ENCODE peak calls at places on chromosomes 1 and 21, in eight cellular contexts. One of them, this sample, is unnamed.

GRCh38 chr1:235500971-235501540 is 3.2 kb downstream of the B3GALNT2 start:
- DNase-seq in IMR-90: peak; percentile 71
- DNase-seq in neural progenitor cell: no peak
- DNase-seq in PC-3: peak; percentile 56
- DNase-seq in GM23338: peak; percentile 16
- DNase-seq in OCI-LY7: peak; percentile 46
- DNase-seq in K562: no peak
- DNase-seq in PC-9: peak; percentile 15
- DNase-seq in this sample: no peak

GRCh38 chr1:11461738-11462137 is 17.2 kb upstream of the DISP3 start:
- DNase-seq in IMR-90: no peak
- DNase-seq in neural progenitor cell: peak; percentile 34
- DNase-seq in PC-3: no peak
- DNase-seq in GM23338: no peak
- DNase-seq in OCI-LY7: no peak
- DNase-seq in K562: no peak
- DNase-seq in PC-9: no peak
- DNase-seq in this sample: no peak

GRCh38 chr1:221664253-221664652 is 77.6 kb downstream of the DUSP10 start:
- DNase-seq in IMR-90: no peak
- DNase-seq in neural progenitor cell: peak; percentile 6
- DNase-seq in PC-3: peak; percentile 63
- DNase-seq in GM23338: peak; percentile 54
- DNase-seq in OCI-LY7: no peak
- DNase-seq in K562: no peak
- DNase-seq in PC-9: no peak
- DNase-seq in this sample: no peak

GRCh38 chr1:117051224-117052064 is 8.7 kb upstream of the TTF2 start:
- DNase-seq in IMR-90: no peak
- DNase-seq in neural progenitor cell: no peak
- DNase-seq in PC-3: peak; percentile 24
- DNase-seq in GM23338: no peak
- DNase-seq in OCI-LY7: peak; percentile 24
- DNase-seq in K562: no peak
- DNase-seq in PC-9: peak; percentile 27
- DNase-seq in this sample: no peak

GRCh38 chr21:44989538-44989888 is 49.7 kb downstream of the SLX9 start:
- DNase-seq in IMR-90: peak; percentile 63
- DNase-seq in neural progenitor cell: no peak
- DNase-seq in PC-3: no peak
- DNase-seq in GM23338: no peak
- DNase-seq in OCI-LY7: peak; percentile 34
- DNase-seq in K562: no peak
- DNase-seq in PC-9: no peak
- DNase-seq in this sample: no peak

GRCh38 chr1:215923129-215923824 is 356.2 kb downstream of the KCTD3 start:
- DNase-seq in IMR-90: peak; percentile 44
- DNase-seq in neural progenitor cell: no peak
- DNase-seq in PC-3: peak; percentile 41
- DNase-seq in GM23338: no peak
- DNase-seq in OCI-LY7: no peak
- DNase-seq in K562: no peak
- DNase-seq in PC-9: no peak
- DNase-seq in this sample: no peak

GRCh38 chr1:3482590-3482899 is 28.1 kb downstream of the ARHGEF16 start:
- DNase-seq in IMR-90: no peak
- DNase-seq in neural progenitor cell: no peak
- DNase-seq in PC-3: no peak
- DNase-seq in GM23338: peak; percentile 38
- DNase-seq in OCI-LY7: no peak
- DNase-seq in K562: peak; percentile 66
- DNase-seq in PC-9: no peak
- DNase-seq in this sample: no peak

GRCh38 chr1:193349046-193349535 is 162.7 kb upstream of the B3GALT2 start:
- DNase-seq in IMR-90: no peak
- DNase-seq in neural progenitor cell: no peak
- DNase-seq in PC-3: no peak
- DNase-seq in GM23338: no peak
- DNase-seq in OCI-LY7: no peak
- DNase-seq in K562: no peak
- DNase-seq in PC-9: no peak
- DNase-seq in this sample: no peak

GRCh38 chr1:6287029-6287428 is 26.1 kb upstream of the GPR153 start:
- DNase-seq in IMR-90: no peak
- DNase-seq in neural progenitor cell: no peak
- DNase-seq in PC-3: no peak
- DNase-seq in GM23338: no peak
- DNase-seq in OCI-LY7: no peak
- DNase-seq in K562: no peak
- DNase-seq in PC-9: no peak
- DNase-seq in this sample: no peak

GRCh38 chr1:69595486-69595885 is 27.8 kb downstream of the LRRC7 start:
- DNase-seq in IMR-90: no peak
- DNase-seq in neural progenitor cell: no peak
- DNase-seq in PC-3: no peak
- DNase-seq in GM23338: no peak
- DNase-seq in OCI-LY7: no peak
- DNase-seq in K562: no peak
- DNase-seq in PC-9: no peak
- DNase-seq in this sample: no peak

GRCh38 chr1:172450524-172450885 is 6.6 kb upstream of the PIGC start:
- DNase-seq in IMR-90: no peak
- DNase-seq in neural progenitor cell: peak; percentile 28
- DNase-seq in PC-3: peak; percentile 33
- DNase-seq in GM23338: no peak
- DNase-seq in OCI-LY7: no peak
- DNase-seq in K562: no peak
- DNase-seq in PC-9: no peak
- DNase-seq in this sample: peak; percentile 62

GRCh38 chr1:184027751-184028682 is 9.5 kb downstream of the COLGALT2 start:
- DNase-seq in IMR-90: no peak
- DNase-seq in neural progenitor cell: no peak
- DNase-seq in PC-3: no peak
- DNase-seq in GM23338: no peak
- DNase-seq in OCI-LY7: no peak
- DNase-seq in K562: no peak
- DNase-seq in PC-9: no peak
- DNase-seq in this sample: no peak

GRCh38 chr1:218426343-218426657 is 81.2 kb downstream of the TGFB2 start:
- DNase-seq in IMR-90: peak; percentile 43
- DNase-seq in neural progenitor cell: no peak
- DNase-seq in PC-3: peak; percentile 87
- DNase-seq in GM23338: no peak
- DNase-seq in OCI-LY7: no peak
- DNase-seq in K562: no peak
- DNase-seq in PC-9: peak; percentile 43
- DNase-seq in this sample: peak; percentile 35

GRCh38 chr21:17540530-17540929 is 27.7 kb downstream of the CXADR start:
- DNase-seq in IMR-90: no peak
- DNase-seq in neural progenitor cell: no peak
- DNase-seq in PC-3: no peak
- DNase-seq in GM23338: no peak
- DNase-seq in OCI-LY7: no peak
- DNase-seq in K562: no peak
- DNase-seq in PC-9: no peak
- DNase-seq in this sample: no peak

GRCh38 chr1:204431310-204432184 is 19.9 kb upstream of the PPP1R15B start:
- DNase-seq in IMR-90: peak; percentile 82
- DNase-seq in neural progenitor cell: peak; percentile 84
- DNase-seq in PC-3: peak; percentile 93
- DNase-seq in GM23338: peak; percentile 90
- DNase-seq in OCI-LY7: peak; percentile 82
- DNase-seq in K562: peak; percentile 81
- DNase-seq in PC-9: peak; percentile 73
- DNase-seq in this sample: peak; percentile 89

GRCh38 chr1:198498881-198499280 is 41.6 kb downstream of the ATP6V1G3 start:
- DNase-seq in IMR-90: peak; percentile 14
- DNase-seq in neural progenitor cell: no peak
- DNase-seq in PC-3: no peak
- DNase-seq in GM23338: peak; percentile 27
- DNase-seq in OCI-LY7: no peak
- DNase-seq in K562: no peak
- DNase-seq in PC-9: peak; percentile 57
- DNase-seq in this sample: peak; percentile 18

GRCh38 chr1:48552420-48552819 is 80.4 kb upstream of the SPATA6 start:
- DNase-seq in IMR-90: no peak
- DNase-seq in neural progenitor cell: peak; percentile 36
- DNase-seq in PC-3: peak; percentile 59
- DNase-seq in GM23338: peak; percentile 57
- DNase-seq in OCI-LY7: peak; percentile 20
- DNase-seq in K562: no peak
- DNase-seq in PC-9: no peak
- DNase-seq in this sample: peak; percentile 19

GRCh38 chr1:192879416-192879815 is 70.6 kb downstream of the RGS2 start:
- DNase-seq in IMR-90: peak; percentile 9
- DNase-seq in neural progenitor cell: peak; percentile 21
- DNase-seq in PC-3: no peak
- DNase-seq in GM23338: no peak
- DNase-seq in OCI-LY7: no peak
- DNase-seq in K562: peak; percentile 16
- DNase-seq in PC-9: no peak
- DNase-seq in this sample: peak; percentile 41

GRCh38 chr1:199472025-199472424 is 555.5 kb upstream of the NR5A2 start:
- DNase-seq in IMR-90: no peak
- DNase-seq in neural progenitor cell: no peak
- DNase-seq in PC-3: no peak
- DNase-seq in GM23338: no peak
- DNase-seq in OCI-LY7: no peak
- DNase-seq in K562: no peak
- DNase-seq in PC-9: no peak
- DNase-seq in this sample: no peak

GRCh38 chr1:245585252-245585959 is 430.6 kb downstream of the KIF26B start:
- DNase-seq in IMR-90: peak; percentile 84
- DNase-seq in neural progenitor cell: no peak
- DNase-seq in PC-3: peak; percentile 56
- DNase-seq in GM23338: no peak
- DNase-seq in OCI-LY7: no peak
- DNase-seq in K562: no peak
- DNase-seq in PC-9: no peak
- DNase-seq in this sample: peak; percentile 71

GRCh38 chr1:55877440-55878232 is 662.5 kb upstream of the USP24 start:
- DNase-seq in IMR-90: peak; percentile 28
- DNase-seq in neural progenitor cell: no peak
- DNase-seq in PC-3: peak; percentile 15
- DNase-seq in GM23338: no peak
- DNase-seq in OCI-LY7: no peak
- DNase-seq in K562: no peak
- DNase-seq in PC-9: no peak
- DNase-seq in this sample: peak; percentile 27

GRCh38 chr1:199463521-199464127 is 563.9 kb upstream of the NR5A2 start:
- DNase-seq in IMR-90: peak; percentile 82
- DNase-seq in neural progenitor cell: peak; percentile 80
- DNase-seq in PC-3: peak; percentile 67
- DNase-seq in GM23338: peak; percentile 88
- DNase-seq in OCI-LY7: peak; percentile 51
- DNase-seq in K562: no peak
- DNase-seq in PC-9: peak; percentile 18
- DNase-seq in this sample: peak; percentile 61

GRCh38 chr21:36489103-36489785 is 9.3 kb upstream of the CLDN14 start:
- DNase-seq in IMR-90: no peak
- DNase-seq in neural progenitor cell: no peak
- DNase-seq in PC-3: no peak
- DNase-seq in GM23338: no peak
- DNase-seq in OCI-LY7: no peak
- DNase-seq in K562: no peak
- DNase-seq in PC-9: no peak
- DNase-seq in this sample: no peak
- H3K4me2 ChIP-seq in IMR-90: no peak overlapping the region
- H3K4me2 ChIP-seq in neural progenitor cell: no peak overlapping the region
- H3K4me2 ChIP-seq in PC-3: no peak overlapping the region
- H3K4me2 ChIP-seq in GM23338: no peak overlapping the region
- H3K4me2 ChIP-seq in OCI-LY7: no peak overlapping the region
- H3K4me2 ChIP-seq in K562: no peak overlapping the region
- H3K4me2 ChIP-seq in PC-9: no peak overlapping the region
- H3K4me2 ChIP-seq in this sample: no peak overlapping the region

DNA sequence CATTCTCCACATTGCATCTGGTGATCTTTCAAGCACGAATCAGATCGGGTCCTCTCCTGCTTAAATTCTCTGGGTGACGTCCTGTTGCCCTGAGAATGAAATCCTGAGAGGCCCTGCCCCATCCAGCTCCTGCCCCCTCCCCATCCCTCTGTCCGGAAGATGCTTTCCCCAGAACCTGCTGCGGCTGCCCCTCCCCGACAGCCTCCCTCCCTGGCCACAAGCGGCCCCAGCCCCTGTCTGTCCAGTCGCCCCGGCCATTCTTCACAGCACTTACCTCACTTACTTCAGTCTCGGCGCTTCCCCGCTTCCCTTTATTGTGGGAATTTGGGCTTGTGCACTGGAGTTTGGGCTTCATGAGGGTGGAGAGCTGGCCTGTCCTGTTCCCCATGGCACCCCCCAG is 40.2 kb downstream of the TAS1R2 start:
- DNase-seq in IMR-90: no peak
- DNase-seq in neural progenitor cell: no peak
- DNase-seq in PC-3: no peak
- DNase-seq in GM23338: no peak
- DNase-seq in OCI-LY7: no peak
- DNase-seq in K562: no peak
- DNase-seq in PC-9: no peak
- DNase-seq in this sample: no peak
- H3K4me3 ChIP-seq in IMR-90: no peak overlapping the region
- H3K4me3 ChIP-seq in neural progenitor cell: no peak overlapping the region
- H3K4me3 ChIP-seq in PC-3: no peak overlapping the region
- H3K4me3 ChIP-seq in GM23338: no peak overlapping the region
- H3K4me3 ChIP-seq in OCI-LY7: no peak overlapping the region
- H3K4me3 ChIP-seq in K562: no peak overlapping the region
- H3K4me3 ChIP-seq in PC-9: no peak overlapping the region
- H3K4me3 ChIP-seq in this sample: no peak overlapping the region

GRCh38 chr21:42286416-42286815 is 28.8 kb downstream of the TFF3 start:
- DNase-seq in IMR-90: no peak
- DNase-seq in neural progenitor cell: no peak
- DNase-seq in PC-3: no peak
- DNase-seq in GM23338: no peak
- DNase-seq in OCI-LY7: no peak
- DNase-seq in K562: no peak
- DNase-seq in PC-9: no peak
- DNase-seq in this sample: no peak
- H3K4me2 ChIP-seq in IMR-90: no peak overlapping the region
- H3K4me2 ChIP-seq in neural progenitor cell: no peak overlapping the region
- H3K4me2 ChIP-seq in PC-3: no peak overlapping the region
- H3K4me2 ChIP-seq in GM23338: no peak overlapping the region
- H3K4me2 ChIP-seq in OCI-LY7: peak overlapping the region; percentile 51
- H3K4me2 ChIP-seq in K562: no peak overlapping the region
- H3K4me2 ChIP-seq in PC-9: no peak overlapping the region
- H3K4me2 ChIP-seq in this sample: no peak overlapping the region

DNA sequence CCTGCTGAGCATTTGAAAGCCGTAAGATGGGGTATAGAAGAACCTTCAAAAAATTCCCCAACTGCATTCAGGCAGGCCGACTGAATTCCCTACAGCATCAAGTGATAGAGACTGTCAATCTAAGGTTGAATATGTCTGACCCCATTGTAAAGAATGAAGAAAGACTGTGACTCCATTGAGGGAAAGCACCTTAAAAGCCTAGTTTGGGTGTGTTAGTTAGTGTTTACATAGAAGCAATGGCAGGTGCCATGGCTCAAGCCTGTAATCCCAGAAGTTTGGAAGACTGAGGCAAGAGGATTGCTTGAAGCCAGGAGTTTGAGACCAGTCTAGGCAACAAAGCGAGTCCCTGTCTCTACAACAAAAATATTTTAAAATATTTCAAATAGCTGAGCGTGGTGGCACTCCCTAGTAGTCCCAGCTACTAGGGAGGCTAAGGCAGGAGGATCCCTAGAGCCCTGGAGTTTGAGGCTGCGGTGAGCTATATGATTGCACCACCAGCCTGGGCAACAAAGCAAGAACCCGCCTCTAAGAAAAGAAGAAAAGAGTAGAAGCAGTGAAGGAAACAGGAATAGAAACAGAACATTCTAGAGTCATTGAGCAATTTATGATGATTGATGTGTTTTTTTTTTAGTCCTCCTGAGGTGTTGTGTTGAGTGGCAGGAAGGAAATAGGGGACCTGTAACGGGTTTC is 15.4 kb downstream of the POLR3GL start:
- DNase-seq in IMR-90: no peak
- DNase-seq in neural progenitor cell: no peak
- DNase-seq in PC-3: no peak
- DNase-seq in GM23338: no peak
- DNase-seq in OCI-LY7: peak; percentile 74
- DNase-seq in K562: no peak
- DNase-seq in PC-9: no peak
- DNase-seq in this sample: no peak
- H3K4me3 ChIP-seq in IMR-90: no peak overlapping the region
- H3K4me3 ChIP-seq in neural progenitor cell: no peak overlapping the region
- H3K4me3 ChIP-seq in PC-3: no peak overlapping the region
- H3K4me3 ChIP-seq in GM23338: peak overlapping the region; percentile 8
- H3K4me3 ChIP-seq in OCI-LY7: peak overlapping the region; percentile 38
- H3K4me3 ChIP-seq in K562: no peak overlapping the region
- H3K4me3 ChIP-seq in PC-9: no peak overlapping the region
- H3K4me3 ChIP-seq in this sample: no peak overlapping the region